ENCODE peak calls at places on chromosome 5, in ten cellular contexts. L is effector memory CD4-positive, alpha-beta T cell; Y is PC-9; U is GM23248; Q is breast epithelium; H is left ventricle myocardium inferior; X is left lung; A is right atrium auricular region; W is body of pancreas; D is right lobe of liver. M is an unnamed sample. For H3K36me3 and H3K4me1, the result is how much of the 10 kb centered on the place peaks cover.

GRCh38 chr5:154937186-154937717 is 759 bp downstream of the GEMIN5 start:
- DNase-seq in L (no peak), Y (no peak), U (peak), Q (no peak), H (no peak), X (no peak), A (no peak), W (no peak), D (no peak), M (no peak)

GRCh38 chr5:62720036-62720441 is 141.4 kb downstream of the LRRC70 start:
- DNase-seq in L (no peak), Y (peak), U (peak), Q (no peak), H (no peak), X (no peak), A (no peak), W (peak), D (peak), M (no peak)

GRCh38 chr5:88459971-88460370 is 191.3 kb upstream of the TMEM161B start:
- DNase-seq in L (no peak), Y (no peak), U (no peak), Q (no peak), H (no peak), X (no peak), A (no peak), W (no peak), D (no peak), M (no peak)

GRCh38 chr5:171416160-171417049 is 3.0 kb upstream of the FGF18 start:
- DNase-seq in L (no peak), Y (no peak), U (no peak), Q (peak), H (no peak), X (no peak), A (no peak), W (no peak), D (no peak), M (no peak)

GRCh38 chr5:57550132-57550531 is 67.5 kb upstream of the ACTBL2 start:
- DNase-seq in L (no peak), Y (no peak), U (no peak), Q (no peak), H (no peak), X (peak), A (no peak), W (no peak), D (no peak), M (no peak)

GRCh38 chr5:55593115-55593472 is 58.3 kb upstream of the PLPP1 start:
- DNase-seq in L (no peak), Y (no peak), U (no peak), Q (peak), H (no peak), X (no peak), A (no peak), W (no peak), D (no peak), M (no peak)

GRCh38 chr5:53607896-53608295 is 47.5 kb downstream of the NDUFS4 start:
- DNase-seq in L (no peak), Y (no peak), U (peak), Q (no peak), H (no peak), X (no peak), A (no peak), W (no peak), D (no peak), M (no peak)

GRCh38 chr5:134003957-134004625 is 684 bp downstream of the VDAC1 start:
- DNase-seq in L (no peak), Y (no peak), U (peak), Q (peak), H (peak), X (peak), A (peak), W (peak), D (peak), M (no peak)

GRCh38 chr5:171306141-171306540 is 2.9 kb upstream of the TLX3 start:
- DNase-seq in L (no peak), Y (no peak), U (no peak), Q (no peak), H (no peak), X (no peak), A (no peak), W (no peak), D (no peak), M (no peak)

GRCh38 chr5:150559701-150560100 is 51.8 kb downstream of the NDST1 start:
- DNase-seq in L (no peak), Y (no peak), U (peak), Q (no peak), H (no peak), X (no peak), A (no peak), W (no peak), D (no peak), M (no peak)

GRCh38 chr5:156052697-156053455 is 274.1 kb upstream of the SGCD start:
- DNase-seq in L (no peak), Y (no peak), U (no peak), Q (no peak), H (no peak), X (no peak), A (no peak), W (no peak), D (no peak), M (no peak)

GRCh38 chr5:159377653-159378052 is 47.4 kb upstream of the IL12B start:
- DNase-seq in L (no peak), Y (no peak), U (no peak), Q (no peak), H (no peak), X (no peak), A (no peak), W (no peak), D (no peak), M (no peak)

GRCh38 chr5:10578869-10579268 is 15.0 kb downstream of the ANKRD33B start:
- DNase-seq in L (no peak), Y (no peak), U (no peak), Q (no peak), H (no peak), X (no peak), A (peak), W (no peak), D (no peak), M (no peak)

GRCh38 chr5:177294632-177295031 is 8.9 kb downstream of the RAB24 start:
- DNase-seq in L (no peak), Y (no peak), U (no peak), Q (no peak), H (no peak), X (no peak), A (no peak), W (no peak), D (no peak), M (no peak)
- H3K36me3 ChIP-seq in L (half or more), Y (under half), U (under half), Q (under half), H (half or more), X (half or more), A (half or more), W (under half), D (under half), M (half or more)

DNA sequence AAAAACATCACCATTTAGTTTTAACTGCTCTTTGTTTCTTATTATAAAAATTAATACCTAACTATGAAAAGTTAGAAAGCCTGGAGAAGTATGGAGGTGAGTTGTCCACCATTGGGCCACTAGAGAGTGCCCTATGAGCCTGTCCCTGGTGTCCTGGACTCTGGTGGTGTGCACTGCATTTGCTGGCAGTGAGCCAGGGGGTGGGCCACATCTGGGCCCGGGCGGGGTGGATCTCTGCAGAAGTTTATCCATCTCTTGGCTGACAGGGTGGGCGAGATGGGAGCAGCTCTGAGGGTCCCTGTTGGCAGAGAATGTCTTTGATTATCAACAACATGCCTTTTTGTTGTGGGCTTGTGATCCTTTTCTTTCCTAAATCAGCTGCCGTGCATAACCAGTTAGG is 8.2 kb downstream of the TENT4A start:
- DNase-seq in L (no peak), Y (no peak), U (peak), Q (no peak), H (peak), X (no peak), A (no peak), W (no peak), D (no peak), M (no peak)
- H3K4me1 ChIP-seq in L (under half), Y (under half), U (under half), Q (under half), H (half or more), X (half or more), A (under half), W (half or more), D (half or more), M (under half)

GRCh38 chr5:87403899-87404298 is 8.8 kb downstream of the CCNH start:
- DNase-seq in L (no peak), Y (no peak), U (no peak), Q (no peak), H (no peak), X (no peak), A (no peak), W (no peak), D (no peak), M (no peak)

GRCh38 chr5:87403409-87403808 is 9.3 kb downstream of the CCNH start:
- DNase-seq in L (no peak), Y (no peak), U (no peak), Q (no peak), H (no peak), X (no peak), A (no peak), W (no peak), D (no peak), M (no peak)

GRCh38 chr5:87399720-87400119 is 13.0 kb downstream of the CCNH start:
- DNase-seq in L (no peak), Y (no peak), U (no peak), Q (no peak), H (no peak), X (no peak), A (no peak), W (no peak), D (no peak), M (no peak)

GRCh38 chr5:87400305-87400899 is 12.3 kb downstream of the CCNH start:
- DNase-seq in L (no peak), Y (no peak), U (peak), Q (no peak), H (no peak), X (no peak), A (no peak), W (no peak), D (no peak), M (peak)

DNA sequence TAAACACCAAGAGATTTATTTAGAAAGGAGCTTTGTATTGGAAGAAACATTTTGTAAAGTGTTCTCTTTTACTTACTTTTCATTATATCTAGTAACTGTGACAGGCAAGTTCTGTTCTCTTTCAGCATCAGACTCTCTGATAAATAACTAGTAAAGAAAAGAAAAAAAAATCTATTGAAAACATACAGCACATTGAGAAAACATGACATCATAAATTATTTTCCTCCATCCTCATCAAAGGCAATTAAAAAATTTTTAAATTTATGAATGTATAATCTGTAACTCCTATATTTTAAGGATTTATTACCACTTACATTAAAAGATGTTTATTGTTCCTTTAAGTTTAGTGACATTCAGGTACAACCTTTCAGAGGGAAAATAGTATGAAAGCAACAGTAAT is 11.1 kb downstream of the CCNH start:
- DNase-seq in L (no peak), Y (no peak), U (no peak), Q (no peak), H (no peak), X (no peak), A (no peak), W (no peak), D (no peak), M (no peak)
- H3K36me3 ChIP-seq in L (half or more), Y (half or more), U (half or more), Q (under half), H (half or more), X (half or more), A (half or more), W (under half), D (under half), M (half or more)

DNA sequence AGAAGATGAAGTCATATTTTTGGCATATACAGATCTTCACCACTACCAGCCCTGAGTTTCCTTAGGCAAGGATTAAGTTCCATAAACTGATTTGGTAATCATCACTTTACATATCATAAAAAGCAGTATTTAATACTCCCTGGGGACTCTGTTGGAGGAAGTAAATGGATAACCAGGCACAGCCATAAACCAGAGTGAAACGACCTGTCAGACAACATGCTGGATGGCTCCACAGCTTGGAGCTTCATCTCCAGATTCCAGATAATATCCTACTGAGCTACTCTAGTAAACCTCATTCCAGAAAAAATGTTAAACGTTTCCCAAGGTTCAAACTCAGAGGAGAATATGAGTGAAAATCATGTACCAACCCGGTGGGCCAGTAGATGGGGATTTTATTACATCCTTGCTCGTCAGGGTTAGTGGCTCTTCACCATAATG is 109.2 kb downstream of the BASP1 start:
- DNase-seq in L (no peak), Y (no peak), U (no peak), Q (no peak), H (no peak), X (no peak), A (no peak), W (no peak), D (no peak), M (no peak)
- H3K4me1 ChIP-seq in L (under half), Y (under half), U (under half), Q (under half), H (under half), X (under half), A (under half), W (under half), D (under half), M (under half)

GRCh38 chr5:81908044-81908443 is 63.8 kb upstream of the ATG10 start:
- DNase-seq in L (no peak), Y (no peak), U (no peak), Q (no peak), H (no peak), X (no peak), A (no peak), W (no peak), D (no peak), M (no peak)

GRCh38 chr5:81907012-81907411 is 64.8 kb upstream of the ATG10 start:
- DNase-seq in L (no peak), Y (no peak), U (no peak), Q (no peak), H (no peak), X (no peak), A (no peak), W (no peak), D (no peak), M (no peak)

GRCh38 chr5:81904166-81904565 is 67.7 kb upstream of the ATG10 start:
- DNase-seq in L (no peak), Y (no peak), U (no peak), Q (no peak), H (no peak), X (no peak), A (no peak), W (no peak), D (no peak), M (no peak)

GRCh38 chr5:81904861-81905260 is 67.0 kb upstream of the ATG10 start:
- DNase-seq in L (no peak), Y (peak), U (no peak), Q (no peak), H (no peak), X (no peak), A (no peak), W (no peak), D (no peak), M (no peak)

GRCh38 chr5:81906086-81906485 is 65.7 kb upstream of the ATG10 start:
- DNase-seq in L (no peak), Y (no peak), U (no peak), Q (no peak), H (peak), X (no peak), A (no peak), W (peak), D (peak), M (no peak)
- H3K36me3 ChIP-seq in L (under half), Y (under half), U (under half), Q (under half), H (under half), X (under half), A (under half), W (under half), D (under half), M (under half)

GRCh38 chr5:168407222-168407621 is 79.0 kb upstream of the RARS1 start:
- DNase-seq in L (no peak), Y (no peak), U (no peak), Q (no peak), H (no peak), X (no peak), A (no peak), W (no peak), D (no peak), M (no peak)
- H3K4me1 ChIP-seq in L (under half), Y (under half), U (under half), Q (under half), H (under half), X (under half), A (under half), W (under half), D (under half), M (under half)

M was measured in HAP-1.